ENCODE peak calls at places on chromosomes 1 and 21, in eight cellular contexts. U is BE2C; D is GM23338; J is CD8-positive, alpha-beta T cell; Q is transverse colon; O is tibial nerve; X is heart left ventricle; R is breast epithelium. G is an unnamed sample. For H3K27me3, the result is how much of the 10 kb centered on the place peaks cover.

GRCh38 chr1:186819140-186819539 is 9.6 kb upstream of the PLA2G4A start:
- DNase-seq in R (no peak), O (no peak), D (no peak), Q (no peak), J (no peak), U (no peak), X (no peak), G (no peak)

GRCh38 chr1:3685906-3686305 is 33.6 kb downstream of the TP73 start:
- DNase-seq in U (no peak), J (no peak), X (no peak), D (no peak), O (no peak), R (no peak), Q (no peak), G (no peak)

GRCh38 chr21:41929248-41929647 is 24.6 kb downstream of the C2CD2 start:
- DNase-seq in Q (no peak), R (no peak), D (no peak), O (no peak), X (no peak), U (no peak), J (no peak), G (no peak)

GRCh38 chr1:214712737-214713136 is 109.7 kb downstream of the CENPF start:
- DNase-seq in U (no peak), J (no peak), D (no peak), X (no peak), O (no peak), Q (no peak), R (no peak), G (no peak)

GRCh38 chr1:183033205-183033604 is 10.0 kb downstream of the LAMC1 start:
- DNase-seq in X (no peak), D (no peak), U (peak), O (no peak), J (no peak), Q (no peak), R (no peak), G (no peak)

GRCh38 chr21:28639742-28640141 is 352.9 kb downstream of the LTN1 start:
- DNase-seq in R (no peak), O (no peak), J (no peak), D (no peak), X (no peak), U (no peak), Q (no peak), G (no peak)

GRCh38 chr1:244639561-244639960 is 13.4 kb upstream of the DESI2 start:
- DNase-seq in U (no peak), Q (no peak), D (no peak), O (no peak), X (no peak), J (no peak), R (no peak), G (no peak)

GRCh38 chr1:147847831-147848230 is 54.8 kb upstream of the GJA8 start:
- DNase-seq in X (no peak), O (no peak), U (no peak), R (no peak), Q (no peak), J (no peak), D (no peak), G (no peak)

GRCh38 chr21:32884062-32884461 is 112.5 kb upstream of the PAXBP1 start:
- DNase-seq in J (no peak), Q (no peak), D (peak), U (no peak), O (no peak), X (no peak), R (no peak), G (no peak)

GRCh38 chr1:167043752-167044488 is 46.3 kb downstream of the GPA33 start:
- DNase-seq in U (peak), O (no peak), J (peak), D (peak), R (peak), Q (peak), X (peak), G (no peak)

GRCh38 chr1:31027693-31028526 is 37.6 kb downstream of the PUM1 start:
- DNase-seq in Q (no peak), U (no peak), D (no peak), X (no peak), R (no peak), O (no peak), J (no peak), G (no peak)

DNA sequence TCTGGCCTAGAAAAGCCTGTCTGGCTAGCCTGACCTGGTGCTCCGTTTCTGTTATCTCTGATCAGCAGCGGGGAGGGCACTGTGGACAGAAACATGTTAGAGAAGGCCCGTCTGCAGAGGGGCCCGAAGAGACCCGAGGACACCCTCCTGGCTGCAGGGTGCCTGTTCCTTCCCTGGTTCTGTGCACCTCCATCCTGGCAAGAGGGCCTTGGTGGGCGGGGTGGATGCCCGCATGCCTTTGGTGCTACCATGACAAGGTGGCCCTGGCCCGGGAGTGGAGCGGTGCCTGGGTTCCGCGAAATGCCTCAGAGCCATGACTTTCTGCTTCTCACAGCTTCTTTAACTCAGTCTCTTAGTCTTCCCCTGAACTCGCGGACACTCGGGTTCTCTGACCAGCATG is 233.6 kb downstream of the CAMTA1 start:
- DNase-seq in D (no peak), O (no peak), U (no peak), X (no peak), J (no peak), Q (no peak), R (no peak), G (peak)
- H3K27me3 ChIP-seq in D (under half), O (under half), U (under half), X (under half), J (under half), Q (under half), R (under half), G (under half)

GRCh38 chr1:8026976-8027747 is 1.1 kb upstream of the ERRFI1 start:
- DNase-seq in O (no peak), R (no peak), J (no peak), X (no peak), Q (peak), U (no peak), D (peak), G (no peak)
- H3K4me3 ChIP-seq in O (peak), R (peak), J (no peak), X (no peak), Q (peak), U (no peak), D (peak), G (peak)

DNA sequence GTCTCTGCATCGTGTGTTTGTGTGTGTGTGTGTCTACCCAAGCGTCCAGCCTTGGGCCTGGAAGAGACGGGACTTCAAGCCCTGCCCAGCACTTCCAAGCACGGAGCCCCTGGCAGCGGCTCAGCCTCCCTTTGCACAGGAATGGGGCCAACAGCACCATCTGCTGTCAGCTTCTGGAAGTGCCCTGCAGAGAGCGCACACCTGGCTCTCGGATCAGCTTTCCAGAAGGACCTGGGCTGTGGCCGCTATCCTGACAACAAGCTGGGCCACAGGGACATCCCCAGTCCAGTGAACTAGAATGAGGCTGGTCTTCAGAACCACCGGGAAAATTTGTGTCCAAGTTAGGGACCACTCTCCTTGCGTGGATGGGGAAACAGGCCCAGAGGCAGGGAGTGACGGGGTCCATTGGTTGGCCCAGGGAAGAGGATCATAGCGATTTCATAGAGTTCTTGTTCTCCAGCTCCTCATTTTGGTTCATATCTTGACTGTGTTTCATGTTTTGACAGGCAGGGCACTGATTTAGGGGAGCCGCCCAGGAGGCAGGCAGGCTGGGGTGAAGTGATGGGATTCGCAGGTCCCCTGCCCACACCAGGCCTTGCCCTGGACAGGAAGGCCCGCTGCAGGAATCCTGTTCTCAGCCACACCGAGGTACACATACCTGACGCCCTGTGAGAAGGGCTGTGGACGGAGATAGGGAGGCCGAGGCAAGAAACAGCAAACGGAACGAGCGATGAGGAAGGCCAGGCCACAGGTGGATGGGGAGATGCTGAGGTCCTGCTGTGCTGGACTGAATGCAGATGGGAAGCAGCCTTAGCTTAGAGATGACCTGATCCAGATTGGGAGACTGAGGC is 38.4 kb downstream of the TAS1R2 start:
- DNase-seq in R (peak), O (peak), D (peak), X (peak), Q (peak), U (peak), J (peak), G (no peak)
- TF ChIP-seq CTCF in R (peak), O (peak), D (peak), X (peak), Q (peak), U (peak), J (peak), G (peak)

GRCh38 chr1:63865561-63865960 is 91.7 kb downstream of the ROR1 start:
- DNase-seq in U (no peak), O (no peak), R (no peak), D (no peak), J (no peak), X (no peak), Q (no peak), G (no peak)
- H3K27me3 ChIP-seq in U (under half), O (under half), R (under half), D (under half), J (under half), X (under half), Q (under half), G (under half)

GRCh38 chr1:219279017-219279770 is 105.5 kb downstream of the LYPLAL1 start:
- DNase-seq in X (no peak), O (no peak), U (no peak), Q (no peak), J (no peak), R (no peak), D (no peak), G (no peak)

GRCh38 chr1:219278288-219278687 is 104.6 kb downstream of the LYPLAL1 start:
- DNase-seq in U (no peak), O (no peak), Q (no peak), R (no peak), D (no peak), J (no peak), X (no peak), G (no peak)

GRCh38 chr1:219273088-219273686 is 99.5 kb downstream of the LYPLAL1 start:
- DNase-seq in X (no peak), D (no peak), R (no peak), Q (no peak), J (no peak), O (no peak), U (no peak), G (no peak)

GRCh38 chr1:219277304-219277840 is 103.7 kb downstream of the LYPLAL1 start:
- DNase-seq in X (no peak), J (no peak), D (no peak), R (no peak), Q (no peak), U (no peak), O (no peak), G (no peak)

GRCh38 chr1:219276029-219276738 is 102.5 kb downstream of the LYPLAL1 start:
- DNase-seq in Q (no peak), J (no peak), D (no peak), X (no peak), R (no peak), O (no peak), U (no peak), G (no peak)
- H3K4me3 ChIP-seq in Q (no peak), J (no peak), D (no peak), X (no peak), R (no peak), O (no peak), U (no peak), G (no peak)

GRCh38 chr1:36609241-36610027 is 126.7 kb upstream of the CSF3R start:
- DNase-seq in R (peak), Q (peak), U (peak), D (peak), J (no peak), X (no peak), O (no peak), G (no peak)
- TF ChIP-seq CTCF in R (peak), Q (peak), U (peak), D (peak), J (peak), X (peak), O (peak), G (peak)

GRCh38 chr1:37391181-37391949 is 83.0 kb upstream of the ZC3H12A start:
- DNase-seq in X (no peak), Q (no peak), R (no peak), O (no peak), J (no peak), U (peak), D (peak), G (no peak)
- H3K27me3 ChIP-seq in X (under half), Q (under half), R (under half), O (under half), J (under half), U (under half), D (under half), G (under half)

G was measured in ascending aorta.